ENCODE peak calls at places on chromosomes 1 and 21, in ten cellular contexts. W, B, S, X, P, K, T, J, Q and O are unnamed samples.

GRCh38 chr21:38380391-38381137 is 117.7 kb downstream of the ERG start:
- DNase-seq in W (peak; percentile 40), B (no peak), S (no peak), X (no peak), P (no peak), K (no peak), T (no peak), J (no peak), Q (peak; percentile 25), O (no peak)

GRCh38 chr21:44943686-44944550 is 4.1 kb downstream of the SLX9 start:
- DNase-seq in W (no peak), B (no peak), S (no peak), X (no peak), P (no peak), K (peak; percentile 34), T (no peak), J (no peak), Q (no peak), O (no peak)

GRCh38 chr1:178407662-178408061 is 89.1 kb downstream of the CLEC20A start:
- DNase-seq in W (no peak), B (peak; percentile 51), S (no peak), X (no peak), P (no peak), K (no peak), T (no peak), J (no peak), Q (no peak), O (no peak)

GRCh38 chr1:32352831-32353383 is 9.4 kb downstream of the FAM229A start:
- DNase-seq in W (no peak), B (no peak), S (no peak), X (no peak), P (no peak), K (no peak), T (no peak), J (no peak), Q (no peak), O (no peak)

GRCh38 chr1:198253668-198254067 is 96.9 kb downstream of the NEK7 start:
- DNase-seq in W (no peak), B (no peak), S (no peak), X (no peak), P (no peak), K (no peak), T (no peak), J (no peak), Q (peak; percentile 88), O (no peak)

GRCh38 chr1:158145173-158145719 is 35.4 kb upstream of the CD1D start:
- DNase-seq in W (no peak), B (no peak), S (no peak), X (peak; percentile 25), P (no peak), K (peak; percentile 73), T (no peak), J (peak; percentile 21), Q (peak; percentile 24), O (no peak)

GRCh38 chr1:184118051-184118450 is 66.5 kb downstream of the TSEN15 start:
- DNase-seq in W (no peak), B (no peak), S (peak; percentile 60), X (no peak), P (no peak), K (no peak), T (peak; percentile 65), J (peak; percentile 96), Q (peak; percentile 94), O (peak; percentile 9)

GRCh38 chr1:43711524-43712386 is 4.4 kb downstream of the ST3GAL3 start:
- DNase-seq in W (no peak), B (no peak), S (peak; percentile 76), X (no peak), P (no peak), K (no peak), T (no peak), J (no peak), Q (peak; percentile 85), O (peak; percentile 48)

GRCh38 chr1:116232989-116233514 is 121.9 kb downstream of the MAB21L3 start:
- DNase-seq in W (no peak), B (no peak), S (no peak), X (no peak), P (no peak), K (no peak), T (no peak), J (no peak), Q (no peak), O (no peak)

GRCh38 chr1:26029054-26029863 is 7.7 kb downstream of the EXTL1 start:
- DNase-seq in W (no peak), B (no peak), S (no peak), X (no peak), P (no peak), K (no peak), T (no peak), J (no peak), Q (no peak), O (no peak)

GRCh38 chr1:151939141-151939540 is 29.8 kb upstream of the THEM4 start:
- DNase-seq in W (no peak), B (no peak), S (no peak), X (no peak), P (no peak), K (no peak), T (no peak), J (no peak), Q (no peak), O (no peak)

DNA sequence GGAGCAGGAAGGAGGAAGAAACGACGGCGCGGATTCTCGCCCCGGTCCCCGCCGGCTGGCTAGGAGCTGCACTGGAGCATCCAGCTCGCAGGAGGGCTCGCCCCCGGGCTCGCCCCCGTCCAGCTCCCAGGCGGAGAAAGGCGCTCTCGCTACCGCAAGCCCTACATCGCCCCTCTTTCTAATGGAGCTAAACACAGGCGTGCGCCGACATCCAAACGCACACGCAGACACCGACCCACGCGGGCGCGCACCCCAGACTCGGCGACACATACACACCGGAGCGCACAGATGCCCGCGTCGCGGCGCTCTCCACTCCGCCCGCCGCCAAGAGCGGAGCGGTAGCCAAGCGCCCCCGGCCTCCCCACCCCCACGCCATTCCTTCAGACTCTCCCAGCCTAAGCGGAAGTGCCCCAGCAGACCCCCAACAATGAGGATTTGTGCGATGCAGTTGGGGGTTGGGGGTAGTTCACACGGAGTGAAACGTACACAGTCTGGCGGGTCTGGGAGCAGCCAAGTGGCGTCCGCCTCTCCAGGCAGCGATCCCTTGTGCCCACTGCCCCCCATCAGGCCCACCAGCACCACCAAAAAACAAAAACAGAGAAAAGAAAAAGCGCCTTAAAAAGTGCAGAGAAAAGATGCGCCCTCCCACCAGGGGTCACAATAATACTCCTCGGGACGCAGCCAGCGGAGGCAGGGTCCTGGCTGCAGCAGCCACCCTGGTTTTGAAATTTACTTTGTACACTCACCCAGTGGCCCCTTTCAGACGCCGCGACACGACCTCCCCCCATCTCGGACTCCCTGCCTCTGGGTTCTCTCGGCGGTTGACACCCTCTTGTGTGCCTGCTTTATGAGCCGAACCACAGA is 1.4 kb downstream of the DAB1 start:
- DNase-seq in W (peak; percentile 73), B (peak; percentile 87), S (no peak), X (no peak), P (no peak), K (no peak), T (no peak), J (no peak), Q (peak; percentile 36), O (no peak)
- TF ChIP-seq CTCF in W (peak; percentile 49), B (peak; percentile 47), S (no peak), X (no peak), P (peak; percentile 23), K (no peak), T (no peak), J (no peak), Q (peak; percentile 37), O (peak; percentile 21)

DNA sequence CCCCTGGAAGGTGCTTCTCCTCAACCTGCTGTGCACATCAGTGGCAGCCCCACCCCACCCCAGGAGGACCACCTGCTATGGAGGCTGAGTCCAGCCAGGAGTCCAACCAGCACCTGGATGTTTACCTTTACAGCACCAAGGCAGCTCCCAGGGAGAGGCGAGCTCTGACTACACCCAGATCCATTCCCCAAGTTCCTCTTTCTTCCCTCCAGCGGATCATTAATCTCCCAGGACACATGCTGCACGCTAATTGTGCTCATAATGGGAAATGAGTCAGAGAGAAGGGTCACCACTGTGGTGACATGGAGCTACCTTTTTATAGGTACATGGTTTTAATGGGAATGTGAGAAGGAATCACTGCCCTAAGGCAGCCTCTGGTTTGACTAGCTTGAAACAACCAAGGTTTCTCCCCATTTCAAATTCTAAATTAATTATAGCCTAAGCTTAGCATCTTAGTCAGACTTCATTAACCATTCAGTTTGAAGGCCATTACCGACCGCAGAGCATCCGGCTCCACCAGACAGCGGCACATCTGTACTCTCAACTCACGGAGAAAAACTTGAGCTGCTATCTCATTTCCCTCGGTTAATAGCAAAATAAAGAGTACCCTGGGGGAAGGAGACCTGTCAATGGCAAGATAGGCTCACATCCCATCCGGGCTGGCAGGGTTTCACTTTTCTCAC is 173.1 kb upstream of the GALNT2 start:
- DNase-seq in W (peak; percentile 57), B (no peak), S (peak; percentile 90), X (no peak), P (no peak), K (no peak), T (no peak), J (no peak), Q (peak; percentile 22), O (peak; percentile 27)
- H3K4me3 ChIP-seq in W (no peak overlapping the region), B (no peak overlapping the region), S (peak overlapping the region; percentile 35), X (no peak overlapping the region), P (no peak overlapping the region), K (no peak overlapping the region), T (no peak overlapping the region), J (no peak overlapping the region), Q (no peak overlapping the region), O (no peak overlapping the region)

DNA sequence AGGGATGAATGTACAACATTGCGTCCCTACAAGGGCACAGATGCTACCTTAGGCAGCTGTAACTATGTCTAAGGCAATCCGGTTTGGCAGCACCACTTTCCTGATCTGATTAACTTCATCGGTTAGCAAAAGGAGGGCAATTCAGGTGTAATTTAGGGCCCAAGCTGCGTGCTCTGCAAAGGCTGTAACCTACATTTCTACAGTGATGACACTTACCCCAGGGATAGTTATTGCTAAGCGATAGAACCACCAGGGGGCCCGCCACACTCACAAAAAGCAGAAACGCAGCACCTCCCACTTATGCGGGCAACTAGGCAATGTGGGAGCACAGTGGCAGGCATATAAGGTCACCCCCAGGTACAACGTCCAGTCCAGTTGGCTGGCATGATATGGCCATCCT is 113.5 kb downstream of the GDAP2 start:
- DNase-seq in W (no peak), B (no peak), S (no peak), X (no peak), P (peak; percentile 21), K (no peak), T (no peak), J (no peak), Q (no peak), O (no peak)
- TF ChIP-seq CTCF in W (peak; percentile 41), B (peak; percentile 58), S (peak; percentile 34), X (no peak), P (peak; percentile 77), K (no peak), T (no peak), J (no peak), Q (no peak), O (peak; percentile 50)

DNA sequence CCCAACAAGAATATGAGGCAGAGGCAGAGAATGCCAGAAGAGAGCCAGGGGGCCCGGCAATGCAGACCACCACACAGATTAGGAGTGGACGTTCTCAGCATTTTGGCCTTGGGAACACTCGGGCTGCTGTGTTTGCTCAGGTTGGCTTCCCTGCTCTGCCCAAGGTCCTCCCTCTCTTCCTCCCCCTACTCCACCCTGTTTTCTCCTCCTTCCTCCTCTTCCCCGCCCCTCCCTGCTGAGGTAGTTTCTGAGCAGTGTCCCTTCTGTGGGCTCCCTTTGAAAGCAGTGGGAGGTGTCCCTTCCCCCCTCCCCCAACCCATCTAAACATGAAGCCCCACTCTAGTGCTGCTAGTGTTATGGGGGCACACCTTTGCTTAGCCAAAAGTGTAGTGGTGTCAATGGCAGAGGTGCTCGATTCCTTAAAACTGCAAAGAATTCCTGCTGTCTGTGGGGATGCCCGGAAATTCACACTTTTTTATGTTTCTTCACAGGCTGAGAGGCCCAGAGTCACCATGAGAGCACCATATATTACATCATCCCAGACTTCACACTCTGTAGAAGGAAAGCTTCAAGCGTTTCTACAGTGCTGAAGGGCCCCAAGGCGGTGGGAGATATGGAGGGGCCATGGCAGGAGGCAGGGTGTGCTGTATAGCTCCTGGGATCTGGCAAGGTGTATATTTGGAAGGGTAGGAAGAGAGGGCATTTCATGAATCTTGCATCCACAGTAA is at the start of gene HHIPL2:
- DNase-seq in W (no peak), B (peak; percentile 49), S (no peak), X (no peak), P (no peak), K (no peak), T (no peak), J (no peak), Q (no peak), O (no peak)
- H3K4me3 ChIP-seq in W (peak within 1 kb of the TSS; percentile 16), B (no peak within 1 kb of the TSS), S (no peak within 1 kb of the TSS), X (no peak within 1 kb of the TSS), P (peak within 1 kb of the TSS; percentile 65), K (no peak within 1 kb of the TSS), T (no peak within 1 kb of the TSS), J (peak within 1 kb of the TSS; percentile 40), Q (no peak within 1 kb of the TSS), O (no peak within 1 kb of the TSS)